ENCODE peak calls at places on chromosomes 1 and 21, in seven cellular contexts. M is SK-N-SH, X is cardiac fibroblast, O is AG04450, Y is fibroblast of mammary gland, I is IMR-90, P is WERI-Rb-1. R is an unnamed sample.

GRCh38 chr1:168391759-168392681 is 111.3 kb downstream of the TBX19 start:
- DNase-seq in M (no peak), P (no peak), I (no peak), O (no peak), Y (no peak), X (no peak), R (no peak)

GRCh38 chr1:22662318-22662717 is 9.3 kb downstream of the C1QB start:
- DNase-seq in O (no peak), M (peak), Y (no peak), I (no peak), X (no peak), P (peak), R (peak)

GRCh38 chr1:40432644-40433385 is 17.5 kb upstream of the ZFP69B start:
- DNase-seq in X (peak), O (no peak), M (no peak), Y (no peak), P (no peak), I (no peak), R (no peak)

GRCh38 chr1:6028042-6028895 is 17.4 kb upstream of the KCNAB2 start:
- DNase-seq in M (no peak), P (no peak), O (no peak), I (peak), X (no peak), Y (peak), R (peak)

GRCh38 chr1:97160796-97161195 is 439.2 kb downstream of the PTBP2 start:
- DNase-seq in Y (peak), X (peak), M (no peak), P (no peak), I (peak), O (no peak), R (no peak)

GRCh38 chr1:178725603-178726517 is 816 bp downstream of the RALGPS2 start:
- DNase-seq in O (no peak), Y (peak), P (peak), M (peak), I (peak), X (peak), R (peak)

GRCh38 chr1:64038965-64039926 is 164.2 kb upstream of the UBE2U start:
- DNase-seq in I (peak), M (peak), X (peak), Y (peak), O (peak), P (no peak), R (peak)

GRCh38 chr1:172938676-172939075 is 112.1 kb downstream of the TNFSF18 start:
- DNase-seq in X (peak), O (no peak), Y (peak), I (peak), M (no peak), P (no peak), R (no peak)

GRCh38 chr1:145997156-145998023 is 1.0 kb upstream of the TXNIP start:
- DNase-seq in I (no peak), O (no peak), Y (peak), X (no peak), M (peak), P (no peak), R (no peak)

GRCh38 chr1:68347415-68347814 is 102.3 kb downstream of the RPE65 start:
- DNase-seq in O (no peak), Y (no peak), X (no peak), M (no peak), I (no peak), P (no peak), R (no peak)

GRCh38 chr1:163440090-163440489 is 118.3 kb downstream of the NUF2 start:
- DNase-seq in M (peak), O (no peak), P (no peak), I (no peak), X (no peak), Y (peak), R (no peak)

GRCh38 chr1:226054519-226055327 is 7.8 kb upstream of the H3-3A start:
- DNase-seq in M (no peak), X (peak), P (no peak), O (no peak), I (peak), Y (no peak), R (peak)

GRCh38 chr1:25033828-25034451 is 103.9 kb upstream of the RUNX3 start:
- DNase-seq in P (no peak), I (no peak), O (no peak), M (no peak), Y (no peak), X (no peak), R (no peak)

GRCh38 chr1:246532519-246532918 is 25.4 kb upstream of the SMYD3 start:
- DNase-seq in O (no peak), M (no peak), P (no peak), I (peak), X (no peak), Y (no peak), R (no peak)

GRCh38 chr21:17829472-17829871 is 10.3 kb upstream of the C21orf91 start:
- DNase-seq in X (no peak), Y (peak), M (no peak), I (peak), P (no peak), O (peak), R (peak)

GRCh38 chr1:207140536-207140935 is 36.5 kb downstream of the C4BPA start:
- DNase-seq in M (no peak), O (no peak), X (no peak), I (no peak), Y (no peak), P (no peak), R (peak)

GRCh38 chr1:173255214-173255813 is 48.2 kb upstream of the TNFSF4 start:
- DNase-seq in P (peak), O (peak), M (peak), X (peak), Y (peak), I (peak), R (peak)

GRCh38 chr1:48040122-48040521 is 42.9 kb upstream of the TRABD2B start:
- DNase-seq in I (no peak), O (no peak), M (no peak), P (no peak), X (no peak), Y (no peak), R (no peak)

GRCh38 chr1:169594391-169594790 is 8.1 kb upstream of the F5 start:
- DNase-seq in M (no peak), X (no peak), O (no peak), I (no peak), P (no peak), Y (no peak), R (no peak)

GRCh38 chr1:25011966-25012625 is 82.0 kb upstream of the RUNX3 start:
- DNase-seq in O (no peak), X (no peak), Y (no peak), I (no peak), M (no peak), P (no peak), R (no peak)

GRCh38 chr1:221309711-221310110 is 430.5 kb downstream of the HLX start:
- DNase-seq in X (no peak), M (no peak), P (no peak), I (no peak), Y (no peak), O (no peak), R (no peak)

GRCh38 chr1:168520832-168521231 is 23.0 kb downstream of the XCL2 start:
- DNase-seq in X (no peak), I (no peak), Y (no peak), O (no peak), M (no peak), P (no peak), R (no peak)

GRCh38 chr1:34549199-34549598 is 205.6 kb upstream of the GJB5 start:
- DNase-seq in I (no peak), M (no peak), X (no peak), O (no peak), P (peak), Y (no peak), R (no peak)

GRCh38 chr21:31284797-31285397 is 59.2 kb downstream of the TIAM1 start:
- DNase-seq in O (no peak), M (no peak), P (no peak), I (peak), X (peak), Y (peak), R (peak)

GRCh38 chr1:243730499-243731150 is 119.4 kb downstream of the AKT3 start:
- DNase-seq in Y (no peak), I (no peak), P (no peak), O (no peak), M (no peak), X (no peak), R (no peak)

GRCh38 chr1:111735858-111736544 is 3.2 kb downstream of the INKA2 start:
- DNase-seq in X (peak), P (peak), Y (no peak), M (no peak), I (peak), O (no peak), R (no peak)

GRCh38 chr1:209589440-209589839 is 5.9 kb downstream of the CAMK1G start:
- DNase-seq in O (no peak), P (no peak), M (no peak), X (no peak), I (peak), Y (peak), R (no peak)

GRCh38 chr21:30563072-30563471 is 2.0 kb upstream of the KRTAP19-7 start:
- DNase-seq in Y (no peak), P (no peak), I (no peak), X (no peak), O (no peak), M (no peak), R (no peak)

GRCh38 chr1:31390071-31390470 is 17.2 kb upstream of the FABP3 start:
- DNase-seq in O (no peak), X (no peak), M (no peak), Y (no peak), I (no peak), P (no peak), R (no peak)

GRCh38 chr1:109628540-109629321 is 9.1 kb downstream of the AMPD2 start:
- DNase-seq in O (no peak), X (no peak), I (peak), Y (peak), M (no peak), P (no peak), R (no peak)

GRCh38 chr1:160397651-160398050 is 2.7 kb upstream of the VANGL2 start:
- DNase-seq in X (no peak), I (no peak), M (no peak), P (no peak), O (no peak), Y (no peak), R (no peak)

GRCh38 chr1:154870117-154870571 is at the start of gene KCNN3:
- DNase-seq in M (peak), Y (peak), X (peak), O (peak), P (peak), I (peak), R (peak)

GRCh38 chr1:119318466-119319309 is 49.9 kb upstream of the HAO2 start:
- DNase-seq in M (no peak), X (no peak), O (no peak), P (no peak), I (no peak), Y (no peak), R (no peak)

GRCh38 chr1:198934414-198934813 is 295.6 kb downstream of the PTPRC start:
- DNase-seq in X (no peak), P (no peak), O (no peak), I (no peak), Y (no peak), M (no peak), R (no peak)

GRCh38 chr1:198934901-198935301 is 296.1 kb downstream of the PTPRC start:
- DNase-seq in Y (peak), O (no peak), X (peak), P (no peak), M (no peak), I (peak), R (peak)

GRCh38 chr1:198936371-198937083 is 297.7 kb downstream of the PTPRC start:
- DNase-seq in O (no peak), M (no peak), X (peak), P (peak), Y (peak), I (peak), R (peak)

GRCh38 chr1:198933506-198933905 is 294.7 kb downstream of the PTPRC start:
- DNase-seq in X (no peak), P (no peak), M (no peak), I (no peak), O (no peak), Y (no peak), R (no peak)

GRCh38 chr1:198935371-198935921 is 296.6 kb downstream of the PTPRC start:
- DNase-seq in X (peak), M (peak), Y (peak), O (peak), I (peak), P (peak), R (peak)
- H3K4me3 ChIP-seq in X (peak), M (peak), Y (peak), O (peak), I (peak), P (peak), R (peak)

DNA sequence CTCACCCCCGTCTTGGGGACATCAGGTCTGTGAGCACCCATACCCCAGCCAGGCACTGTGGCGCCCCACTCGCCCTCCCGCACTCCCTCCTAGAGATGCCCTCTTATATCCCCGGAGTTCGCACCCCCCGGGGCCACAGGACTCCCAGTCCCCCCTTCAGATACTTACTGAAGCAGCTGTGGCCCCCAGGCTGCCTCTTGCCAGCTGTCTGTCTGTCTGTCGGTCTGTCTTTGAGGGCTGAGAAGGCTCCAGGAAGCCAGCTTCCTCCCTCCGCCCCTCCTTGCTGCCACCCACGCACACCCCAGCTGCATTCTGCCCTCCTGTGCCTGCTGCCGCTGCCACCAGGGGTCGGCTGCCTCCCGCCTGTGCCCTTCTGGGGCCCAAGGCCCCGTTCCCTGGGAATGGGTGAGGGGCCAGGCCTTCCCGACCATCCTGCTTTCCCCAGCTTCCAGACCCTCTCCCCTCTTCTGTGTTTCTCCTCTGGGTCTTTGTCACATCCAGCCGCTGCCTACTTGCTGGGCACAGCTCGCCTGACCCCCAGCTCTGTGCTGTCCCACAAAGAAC is at the start of gene PTPN7:
- DNase-seq in Y (no peak), I (no peak), O (no peak), M (no peak), X (no peak), P (no peak), R (no peak)
- TF ChIP-seq CTCF in Y (no peak), I (no peak), O (no peak), M (no peak), X (no peak), P (no peak), R (peak)

DNA sequence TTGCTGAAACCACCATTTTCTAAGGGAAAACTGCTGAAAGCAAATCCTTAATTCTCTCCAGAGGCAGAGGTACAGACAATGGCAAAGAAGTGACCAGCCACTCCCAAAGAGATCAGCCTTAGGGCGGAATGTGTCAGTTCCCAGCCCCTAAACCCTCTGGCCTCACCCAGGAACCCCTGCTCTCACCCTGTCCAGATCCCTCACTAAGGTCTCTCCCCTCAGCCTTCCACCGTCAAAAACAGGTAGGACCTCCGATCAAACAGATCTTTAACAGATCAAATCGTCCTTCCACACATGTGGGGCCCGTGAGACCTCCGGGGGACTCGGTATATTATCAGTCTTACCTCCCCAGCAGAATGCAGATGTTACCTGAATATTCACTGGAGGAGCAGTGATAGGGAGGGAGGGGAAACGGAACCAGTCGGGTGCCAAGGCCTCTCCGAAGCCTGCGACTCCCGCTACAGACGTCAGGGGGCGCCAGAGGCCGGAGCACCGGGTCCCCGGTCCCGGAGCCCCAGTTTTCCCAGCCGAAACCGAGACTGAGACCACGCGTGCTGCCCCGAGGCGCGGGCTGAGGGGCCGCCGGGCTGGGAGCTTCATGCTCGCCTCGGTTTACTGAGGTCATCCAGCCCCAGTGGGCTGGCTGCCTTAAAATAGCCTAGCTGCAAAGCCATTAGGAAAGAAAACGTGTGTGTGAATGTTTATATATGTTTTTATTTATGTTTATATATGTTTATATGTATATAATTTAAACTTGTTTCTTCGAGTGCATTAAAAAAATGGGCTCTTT is 23.6 kb downstream of the GPA33 start:
- DNase-seq in P (peak), X (peak), O (no peak), M (peak), I (peak), Y (peak), R (peak)
- H3K4me3 ChIP-seq in P (no peak), X (peak), O (peak), M (peak), I (peak), Y (peak), R (peak)

GRCh38 chr1:61337981-61338848 is 255.9 kb downstream of the NFIA start:
- DNase-seq in Y (peak), I (peak), M (peak), X (peak), O (no peak), P (peak), R (peak)
- TF ChIP-seq CTCF in Y (peak), I (peak), M (peak), X (peak), O (peak), P (peak), R (peak)

GRCh38 chr1:235067396-235068154 is 61.1 kb downstream of the TOMM20 start:
- DNase-seq in Y (peak), X (peak), I (peak), O (peak), M (no peak), P (no peak), R (peak)
- H3K4me3 ChIP-seq in Y (no peak), X (no peak), I (no peak), O (no peak), M (no peak), P (no peak), R (no peak)

R was measured in brain microvascular endothelial cell.